ENCODE peak calls at places on chromosome 7, in seven cellular contexts. One of them, this sample, is unnamed.

GRCh38 chr7:76300210-76300731 is 2.2 kb upstream of the HSPB1 start:
- DNase-seq in CD8-positive, alpha-beta memory T cell: no peak
- DNase-seq in T-helper 9 cell: no peak
- DNase-seq in tibial nerve: no peak
- DNase-seq in upper lobe of right lung: no peak
- DNase-seq in NCI-H1694 treated with DMSO at 0.1 percent for 48 hours: no peak
- DNase-seq in posterior vena cava: no peak
- DNase-seq in this sample: no peak

GRCh38 chr7:1288390-1288995 is 55.8 kb downstream of the UNCX start:
- DNase-seq in posterior vena cava: peak; percentile 67
- DNase-seq in CD8-positive, alpha-beta memory T cell: no peak
- DNase-seq in NCI-H1694 treated with DMSO at 0.1 percent for 48 hours: no peak
- DNase-seq in tibial nerve: no peak
- DNase-seq in upper lobe of right lung: no peak
- DNase-seq in T-helper 9 cell: no peak
- DNase-seq in this sample: no peak

GRCh38 chr7:119761776-119762175 is 511.2 kb upstream of the KCND2 start:
- DNase-seq in tibial nerve: no peak
- DNase-seq in T-helper 9 cell: no peak
- DNase-seq in posterior vena cava: no peak
- DNase-seq in CD8-positive, alpha-beta memory T cell: no peak
- DNase-seq in upper lobe of right lung: no peak
- DNase-seq in NCI-H1694 treated with DMSO at 0.1 percent for 48 hours: no peak
- DNase-seq in this sample: no peak

GRCh38 chr7:94906035-94906796 is 1.2 kb upstream of the PPP1R9A start:
- DNase-seq in T-helper 9 cell: no peak
- DNase-seq in NCI-H1694 treated with DMSO at 0.1 percent for 48 hours: no peak
- DNase-seq in posterior vena cava: no peak
- DNase-seq in tibial nerve: no peak
- DNase-seq in upper lobe of right lung: no peak
- DNase-seq in CD8-positive, alpha-beta memory T cell: no peak
- DNase-seq in this sample: no peak

GRCh38 chr7:16129431-16130126 is 291.8 kb downstream of the CRPPA start:
- DNase-seq in posterior vena cava: no peak
- DNase-seq in NCI-H1694 treated with DMSO at 0.1 percent for 48 hours: no peak
- DNase-seq in upper lobe of right lung: no peak
- DNase-seq in tibial nerve: no peak
- DNase-seq in T-helper 9 cell: no peak
- DNase-seq in CD8-positive, alpha-beta memory T cell: no peak
- DNase-seq in this sample: no peak

GRCh38 chr7:111330235-111330523 is 232.1 kb downstream of the IMMP2L start:
- DNase-seq in posterior vena cava: no peak
- DNase-seq in T-helper 9 cell: no peak
- DNase-seq in NCI-H1694 treated with DMSO at 0.1 percent for 48 hours: no peak
- DNase-seq in upper lobe of right lung: no peak
- DNase-seq in CD8-positive, alpha-beta memory T cell: no peak
- DNase-seq in tibial nerve: no peak
- DNase-seq in this sample: no peak

GRCh38 chr7:30469303-30469702 is 9.3 kb downstream of the NOD1 start:
- DNase-seq in NCI-H1694 treated with DMSO at 0.1 percent for 48 hours: peak; percentile 55
- DNase-seq in T-helper 9 cell: no peak
- DNase-seq in upper lobe of right lung: peak; percentile 81
- DNase-seq in tibial nerve: peak; percentile 53
- DNase-seq in CD8-positive, alpha-beta memory T cell: no peak
- DNase-seq in posterior vena cava: peak; percentile 96
- DNase-seq in this sample: no peak

GRCh38 chr7:12987238-12987637 is 299.8 kb downstream of the ARL4A start:
- DNase-seq in CD8-positive, alpha-beta memory T cell: no peak
- DNase-seq in T-helper 9 cell: no peak
- DNase-seq in upper lobe of right lung: no peak
- DNase-seq in posterior vena cava: no peak
- DNase-seq in NCI-H1694 treated with DMSO at 0.1 percent for 48 hours: no peak
- DNase-seq in tibial nerve: no peak
- DNase-seq in this sample: no peak

GRCh38 chr7:120311028-120311788 is 38.2 kb downstream of the KCND2 start:
- DNase-seq in NCI-H1694 treated with DMSO at 0.1 percent for 48 hours: no peak
- DNase-seq in T-helper 9 cell: no peak
- DNase-seq in upper lobe of right lung: no peak
- DNase-seq in posterior vena cava: no peak
- DNase-seq in tibial nerve: no peak
- DNase-seq in CD8-positive, alpha-beta memory T cell: no peak
- DNase-seq in this sample: no peak

GRCh38 chr7:151477867-151478266 is 37.9 kb upstream of the CRYGN start:
- DNase-seq in T-helper 9 cell: no peak
- DNase-seq in tibial nerve: no peak
- DNase-seq in upper lobe of right lung: no peak
- DNase-seq in posterior vena cava: no peak
- DNase-seq in NCI-H1694 treated with DMSO at 0.1 percent for 48 hours: no peak
- DNase-seq in CD8-positive, alpha-beta memory T cell: no peak
- DNase-seq in this sample: no peak

GRCh38 chr7:144513332-144513731 is 109.8 kb upstream of the NOBOX start:
- DNase-seq in CD8-positive, alpha-beta memory T cell: no peak
- DNase-seq in NCI-H1694 treated with DMSO at 0.1 percent for 48 hours: peak; percentile 40
- DNase-seq in tibial nerve: no peak
- DNase-seq in T-helper 9 cell: no peak
- DNase-seq in posterior vena cava: no peak
- DNase-seq in upper lobe of right lung: no peak
- DNase-seq in this sample: no peak

GRCh38 chr7:75992083-75992755 is 2.2 kb downstream of the TMEM120A start:
- DNase-seq in tibial nerve: no peak
- DNase-seq in CD8-positive, alpha-beta memory T cell: no peak
- DNase-seq in T-helper 9 cell: no peak
- DNase-seq in NCI-H1694 treated with DMSO at 0.1 percent for 48 hours: no peak
- DNase-seq in posterior vena cava: peak; percentile 84
- DNase-seq in upper lobe of right lung: no peak
- DNase-seq in this sample: no peak

This sample was measured in T-cell.